ENCODE peak calls at places on chromosomes 16 and 17, in five cellular contexts. One of them, this sample, is unnamed.

GRCh38 chr17:4986951-4987766 is at the start of gene CAMTA2:
- DNase-seq in mesothelial cell of epicardium: peak; percentile 76
- DNase-seq in HT-29: peak; percentile 62
- DNase-seq in skeletal muscle cell: no peak
- DNase-seq in T-helper 2 cell: peak; percentile 69
- DNase-seq in this sample: peak; percentile 90

GRCh38 chr16:89175280-89176146 is 4.0 kb downstream of the CDH15 start:
- DNase-seq in mesothelial cell of epicardium: no peak
- DNase-seq in HT-29: no peak
- DNase-seq in skeletal muscle cell: no peak
- DNase-seq in T-helper 2 cell: no peak
- DNase-seq in this sample: no peak

GRCh38 chr17:9141423-9141753 is 120.1 kb downstream of the NTN1 start:
- DNase-seq in mesothelial cell of epicardium: no peak
- DNase-seq in HT-29: no peak
- DNase-seq in skeletal muscle cell: no peak
- DNase-seq in T-helper 2 cell: no peak
- DNase-seq in this sample: no peak

GRCh38 chr17:1399366-1399678 is 700 bp downstream of the YWHAE start:
- DNase-seq in mesothelial cell of epicardium: no peak
- DNase-seq in HT-29: no peak
- DNase-seq in skeletal muscle cell: no peak
- DNase-seq in T-helper 2 cell: no peak
- DNase-seq in this sample: no peak

GRCh38 chr17:44672479-44673093 is 16.3 kb downstream of the MEIOC start:
- DNase-seq in mesothelial cell of epicardium: no peak
- DNase-seq in HT-29: peak; percentile 37
- DNase-seq in skeletal muscle cell: no peak
- DNase-seq in T-helper 2 cell: no peak
- DNase-seq in this sample: no peak

GRCh38 chr16:70434489-70435260 is 4.2 kb downstream of the ST3GAL2 start:
- DNase-seq in mesothelial cell of epicardium: no peak
- DNase-seq in HT-29: no peak
- DNase-seq in skeletal muscle cell: no peak
- DNase-seq in T-helper 2 cell: no peak
- DNase-seq in this sample: no peak

GRCh38 chr17:63930951-63931575 is 1.1 kb downstream of the CD79B start:
- DNase-seq in mesothelial cell of epicardium: no peak
- DNase-seq in HT-29: no peak
- DNase-seq in skeletal muscle cell: no peak
- DNase-seq in T-helper 2 cell: peak; percentile 45
- DNase-seq in this sample: peak; percentile 50

GRCh38 chr16:23557779-23558330 is 328 bp downstream of the UBFD1 start:
- DNase-seq in mesothelial cell of epicardium: no peak
- DNase-seq in HT-29: peak; percentile 20
- DNase-seq in skeletal muscle cell: no peak
- DNase-seq in T-helper 2 cell: no peak
- DNase-seq in this sample: peak; percentile 63

GRCh38 chr17:59754547-59754946 is 47.1 kb downstream of the VMP1 start:
- DNase-seq in mesothelial cell of epicardium: no peak
- DNase-seq in HT-29: peak; percentile 70
- DNase-seq in skeletal muscle cell: peak; percentile 96
- DNase-seq in T-helper 2 cell: no peak
- DNase-seq in this sample: no peak

GRCh38 chr16:11977206-11978041 is 890 bp downstream of the SNX29 start:
- DNase-seq in mesothelial cell of epicardium: no peak
- DNase-seq in HT-29: no peak
- DNase-seq in skeletal muscle cell: peak; percentile 43
- DNase-seq in T-helper 2 cell: no peak
- DNase-seq in this sample: no peak

GRCh38 chr16:86661715-86662114 is 83.4 kb downstream of the FOXL1 start:
- DNase-seq in mesothelial cell of epicardium: no peak
- DNase-seq in HT-29: no peak
- DNase-seq in skeletal muscle cell: no peak
- DNase-seq in T-helper 2 cell: no peak
- DNase-seq in this sample: no peak

GRCh38 chr17:2335726-2336214 is 487 bp downstream of the TSR1 start:
- DNase-seq in mesothelial cell of epicardium: no peak
- DNase-seq in HT-29: peak; percentile 6
- DNase-seq in skeletal muscle cell: no peak
- DNase-seq in T-helper 2 cell: no peak
- DNase-seq in this sample: peak; percentile 18

GRCh38 chr17:36849871-36850348 is 87.4 kb upstream of the LHX1 start:
- DNase-seq in mesothelial cell of epicardium: no peak
- DNase-seq in HT-29: no peak
- DNase-seq in skeletal muscle cell: peak; percentile 28
- DNase-seq in T-helper 2 cell: no peak
- DNase-seq in this sample: no peak

GRCh38 chr17:19975601-19976000 is 2.0 kb downstream of the AKAP10 start:
- DNase-seq in mesothelial cell of epicardium: no peak
- DNase-seq in HT-29: no peak
- DNase-seq in skeletal muscle cell: no peak
- DNase-seq in T-helper 2 cell: no peak
- DNase-seq in this sample: no peak

GRCh38 chr17:57404807-57405485 is 148.6 kb downstream of the MSI2 start:
- DNase-seq in mesothelial cell of epicardium: no peak
- DNase-seq in HT-29: no peak
- DNase-seq in skeletal muscle cell: no peak
- DNase-seq in T-helper 2 cell: no peak
- DNase-seq in this sample: no peak

GRCh38 chr17:53148058-53148457 is 674.7 kb upstream of the KIF2B start:
- DNase-seq in mesothelial cell of epicardium: no peak
- DNase-seq in HT-29: no peak
- DNase-seq in skeletal muscle cell: no peak
- DNase-seq in T-helper 2 cell: no peak
- DNase-seq in this sample: no peak

GRCh38 chr16:53821957-53822625 is 118.1 kb downstream of the FTO start:
- DNase-seq in mesothelial cell of epicardium: no peak
- DNase-seq in HT-29: no peak
- DNase-seq in skeletal muscle cell: peak; percentile 63
- DNase-seq in T-helper 2 cell: no peak
- DNase-seq in this sample: no peak

GRCh38 chr16:87363771-87364476 is 19.7 kb downstream of the FBXO31 start:
- DNase-seq in mesothelial cell of epicardium: no peak
- DNase-seq in HT-29: no peak
- DNase-seq in skeletal muscle cell: no peak
- DNase-seq in T-helper 2 cell: no peak
- DNase-seq in this sample: peak; percentile 34

GRCh38 chr17:75845058-75845711 is 981 bp upstream of the UNC13D start:
- DNase-seq in mesothelial cell of epicardium: peak; percentile 62
- DNase-seq in HT-29: peak; percentile 98
- DNase-seq in skeletal muscle cell: no peak
- DNase-seq in T-helper 2 cell: no peak
- DNase-seq in this sample: peak; percentile 78

GRCh38 chr17:7001562-7001961 is 5.7 kb downstream of the ALOX12 start:
- DNase-seq in mesothelial cell of epicardium: no peak
- DNase-seq in HT-29: peak; percentile 4
- DNase-seq in skeletal muscle cell: no peak
- DNase-seq in T-helper 2 cell: no peak
- DNase-seq in this sample: peak; percentile 74

GRCh38 chr16:87210949-87211348 is 106.2 kb downstream of the C16orf95 start:
- DNase-seq in mesothelial cell of epicardium: no peak
- DNase-seq in HT-29: no peak
- DNase-seq in skeletal muscle cell: no peak
- DNase-seq in T-helper 2 cell: no peak
- DNase-seq in this sample: no peak

GRCh38 chr17:78668847-78669246 is 91.7 kb upstream of the DNAH17 start:
- DNase-seq in mesothelial cell of epicardium: no peak
- DNase-seq in HT-29: no peak
- DNase-seq in skeletal muscle cell: no peak
- DNase-seq in T-helper 2 cell: no peak
- DNase-seq in this sample: no peak

GRCh38 chr17:81389585-81389984 is 5.7 kb upstream of the BAHCC1 start:
- DNase-seq in mesothelial cell of epicardium: no peak
- DNase-seq in HT-29: no peak
- DNase-seq in skeletal muscle cell: no peak
- DNase-seq in T-helper 2 cell: no peak
- DNase-seq in this sample: no peak

GRCh38 chr17:32111141-32111771 is 31.0 kb upstream of the RHOT1 start:
- DNase-seq in mesothelial cell of epicardium: peak; percentile 83
- DNase-seq in HT-29: peak; percentile 37
- DNase-seq in skeletal muscle cell: peak; percentile 35
- DNase-seq in T-helper 2 cell: no peak
- DNase-seq in this sample: no peak

GRCh38 chr17:74101527-74101926 is 102.0 kb upstream of the RPL38 start:
- DNase-seq in mesothelial cell of epicardium: no peak
- DNase-seq in HT-29: no peak
- DNase-seq in skeletal muscle cell: no peak
- DNase-seq in T-helper 2 cell: no peak
- DNase-seq in this sample: no peak

GRCh38 chr17:70646673-70647072 is 477.3 kb downstream of the KCNJ2 start:
- DNase-seq in mesothelial cell of epicardium: no peak
- DNase-seq in HT-29: no peak
- DNase-seq in skeletal muscle cell: no peak
- DNase-seq in T-helper 2 cell: no peak
- DNase-seq in this sample: no peak

GRCh38 chr16:2424061-2425007 is 4.9 kb upstream of the CCNF start:
- DNase-seq in mesothelial cell of epicardium: no peak
- DNase-seq in HT-29: no peak
- DNase-seq in skeletal muscle cell: no peak
- DNase-seq in T-helper 2 cell: no peak
- DNase-seq in this sample: no peak

GRCh38 chr17:65064452-65065019 is 8.0 kb upstream of the GNA13 start:
- DNase-seq in mesothelial cell of epicardium: no peak
- DNase-seq in HT-29: no peak
- DNase-seq in skeletal muscle cell: no peak
- DNase-seq in T-helper 2 cell: no peak
- DNase-seq in this sample: no peak

GRCh38 chr16:9034056-9034455 is 57.4 kb upstream of the HAPSTR1 start:
- DNase-seq in mesothelial cell of epicardium: no peak
- DNase-seq in HT-29: no peak
- DNase-seq in skeletal muscle cell: no peak
- DNase-seq in T-helper 2 cell: no peak
- DNase-seq in this sample: no peak

GRCh38 chr17:80761421-80761871 is 216.8 kb downstream of the RPTOR start:
- DNase-seq in mesothelial cell of epicardium: no peak
- DNase-seq in HT-29: peak; percentile 75
- DNase-seq in skeletal muscle cell: peak; percentile 49
- DNase-seq in T-helper 2 cell: peak; percentile 25
- DNase-seq in this sample: no peak

GRCh38 chr16:55056585-55057520 is 126.2 kb downstream of the IRX5 start:
- DNase-seq in mesothelial cell of epicardium: peak; percentile 51
- DNase-seq in HT-29: no peak
- DNase-seq in skeletal muscle cell: no peak
- DNase-seq in T-helper 2 cell: no peak
- DNase-seq in this sample: peak; percentile 79

GRCh38 chr16:49459953-49460735 is 86.5 kb downstream of the C16orf78 start:
- DNase-seq in mesothelial cell of epicardium: no peak
- DNase-seq in HT-29: no peak
- DNase-seq in skeletal muscle cell: no peak
- DNase-seq in T-helper 2 cell: no peak
- DNase-seq in this sample: no peak

GRCh38 chr16:47657032-47657431 is 195.9 kb downstream of the PHKB start:
- DNase-seq in mesothelial cell of epicardium: no peak
- DNase-seq in HT-29: no peak
- DNase-seq in skeletal muscle cell: no peak
- DNase-seq in T-helper 2 cell: no peak
- DNase-seq in this sample: no peak

GRCh38 chr17:42673885-42674754 is 2.7 kb downstream of the PLEKHH3 start:
- DNase-seq in mesothelial cell of epicardium: no peak
- DNase-seq in HT-29: no peak
- DNase-seq in skeletal muscle cell: no peak
- DNase-seq in T-helper 2 cell: no peak
- DNase-seq in this sample: peak; percentile 48

GRCh38 chr16:57475711-57476339 is 10.5 kb downstream of the DOK4 start:
- DNase-seq in mesothelial cell of epicardium: peak; percentile 72
- DNase-seq in HT-29: peak; percentile 34
- DNase-seq in skeletal muscle cell: peak; percentile 7
- DNase-seq in T-helper 2 cell: peak; percentile 41
- DNase-seq in this sample: peak; percentile 85

GRCh38 chr17:77372444-77373297 is 231.9 kb downstream of the SEC14L1 start:
- DNase-seq in mesothelial cell of epicardium: peak; percentile 84
- DNase-seq in HT-29: peak; percentile 78
- DNase-seq in skeletal muscle cell: peak; percentile 68
- DNase-seq in T-helper 2 cell: peak; percentile 38
- DNase-seq in this sample: peak; percentile 94

GRCh38 chr17:81050645-81051625 is 16.0 kb downstream of the BAIAP2 start:
- DNase-seq in mesothelial cell of epicardium: no peak
- DNase-seq in HT-29: no peak
- DNase-seq in skeletal muscle cell: no peak
- DNase-seq in T-helper 2 cell: no peak
- DNase-seq in this sample: no peak

GRCh38 chr16:49462989-49463371 is 89.4 kb downstream of the C16orf78 start:
- DNase-seq in mesothelial cell of epicardium: peak; percentile 26
- DNase-seq in HT-29: no peak
- DNase-seq in skeletal muscle cell: no peak
- DNase-seq in T-helper 2 cell: no peak
- DNase-seq in this sample: no peak

This sample was measured in nephron progenitor cell.